ENCODE peak calls at places on chromosomes 12 and 14, in eight cellular contexts. One of them, this sample, is unnamed.

GRCh38 chr12:68317047-68317667 is 15.0 kb downstream of the MDM1 start:
- DNase-seq in CD4-positive, CD25-positive, alpha-beta regulatory T cell: peak; percentile 75
- DNase-seq in neural progenitor cell: peak; percentile 66
- DNase-seq in GM06990: no peak
- DNase-seq in NT2/D1: peak; percentile 23
- DNase-seq in testis: peak; percentile 51
- DNase-seq in MM.1S: peak; percentile 57
- DNase-seq in bronchial epithelial cell: peak; percentile 54
- DNase-seq in this sample: no peak

GRCh38 chr12:96172981-96173380 is 21.2 kb upstream of the ELK3 start:
- DNase-seq in CD4-positive, CD25-positive, alpha-beta regulatory T cell: no peak
- DNase-seq in neural progenitor cell: no peak
- DNase-seq in GM06990: no peak
- DNase-seq in NT2/D1: no peak
- DNase-seq in testis: no peak
- DNase-seq in MM.1S: no peak
- DNase-seq in bronchial epithelial cell: no peak
- DNase-seq in this sample: peak; percentile 1

GRCh38 chr12:2541805-2542204 is 253.0 kb upstream of the FKBP4 start:
- DNase-seq in CD4-positive, CD25-positive, alpha-beta regulatory T cell: no peak
- DNase-seq in neural progenitor cell: no peak
- DNase-seq in GM06990: no peak
- DNase-seq in NT2/D1: no peak
- DNase-seq in testis: no peak
- DNase-seq in MM.1S: no peak
- DNase-seq in bronchial epithelial cell: no peak
- DNase-seq in this sample: no peak

GRCh38 chr12:54012631-54013398 is 4.0 kb downstream of the HOXC8 start:
- DNase-seq in CD4-positive, CD25-positive, alpha-beta regulatory T cell: no peak
- DNase-seq in neural progenitor cell: no peak
- DNase-seq in GM06990: no peak
- DNase-seq in NT2/D1: no peak
- DNase-seq in testis: no peak
- DNase-seq in MM.1S: no peak
- DNase-seq in bronchial epithelial cell: no peak
- DNase-seq in this sample: no peak

GRCh38 chr14:66601932-66602578 is 94.1 kb downstream of the GPHN start:
- DNase-seq in CD4-positive, CD25-positive, alpha-beta regulatory T cell: no peak
- DNase-seq in neural progenitor cell: no peak
- DNase-seq in GM06990: peak; percentile 36
- DNase-seq in NT2/D1: no peak
- DNase-seq in testis: no peak
- DNase-seq in MM.1S: no peak
- DNase-seq in bronchial epithelial cell: peak; percentile 24
- DNase-seq in this sample: no peak

GRCh38 chr14:33762462-33762861 is 188.4 kb downstream of the EGLN3 start:
- DNase-seq in CD4-positive, CD25-positive, alpha-beta regulatory T cell: no peak
- DNase-seq in neural progenitor cell: no peak
- DNase-seq in GM06990: no peak
- DNase-seq in NT2/D1: no peak
- DNase-seq in testis: no peak
- DNase-seq in MM.1S: no peak
- DNase-seq in bronchial epithelial cell: no peak
- DNase-seq in this sample: no peak

GRCh38 chr12:10392394-10392930 is 2.6 kb upstream of the KLRK1 start:
- DNase-seq in CD4-positive, CD25-positive, alpha-beta regulatory T cell: no peak
- DNase-seq in neural progenitor cell: no peak
- DNase-seq in GM06990: peak; percentile 52
- DNase-seq in NT2/D1: no peak
- DNase-seq in testis: no peak
- DNase-seq in MM.1S: peak; percentile 27
- DNase-seq in bronchial epithelial cell: peak; percentile 94
- DNase-seq in this sample: no peak

GRCh38 chr14:97077253-97077653 is 280.1 kb downstream of the VRK1 start:
- DNase-seq in CD4-positive, CD25-positive, alpha-beta regulatory T cell: peak; percentile 4
- DNase-seq in neural progenitor cell: peak; percentile 53
- DNase-seq in GM06990: peak; percentile 24
- DNase-seq in NT2/D1: no peak
- DNase-seq in testis: peak; percentile 31
- DNase-seq in MM.1S: no peak
- DNase-seq in bronchial epithelial cell: peak; percentile 86
- DNase-seq in this sample: no peak

GRCh38 chr14:23160924-23161522 is 22.4 kb downstream of the SLC7A8 start:
- DNase-seq in CD4-positive, CD25-positive, alpha-beta regulatory T cell: no peak
- DNase-seq in neural progenitor cell: peak; percentile 65
- DNase-seq in GM06990: no peak
- DNase-seq in NT2/D1: peak; percentile 72
- DNase-seq in testis: peak; percentile 62
- DNase-seq in MM.1S: no peak
- DNase-seq in bronchial epithelial cell: peak; percentile 91
- DNase-seq in this sample: peak; percentile 90

GRCh38 chr12:24045816-24046257 is 96.4 kb upstream of the SOX5 start:
- DNase-seq in CD4-positive, CD25-positive, alpha-beta regulatory T cell: no peak
- DNase-seq in neural progenitor cell: no peak
- DNase-seq in GM06990: no peak
- DNase-seq in NT2/D1: no peak
- DNase-seq in testis: no peak
- DNase-seq in MM.1S: peak; percentile 31
- DNase-seq in bronchial epithelial cell: no peak
- DNase-seq in this sample: no peak

GRCh38 chr12:8549381-8549780 is 8.7 kb upstream of the CLEC4E start:
- DNase-seq in CD4-positive, CD25-positive, alpha-beta regulatory T cell: no peak
- DNase-seq in neural progenitor cell: no peak
- DNase-seq in GM06990: no peak
- DNase-seq in NT2/D1: no peak
- DNase-seq in testis: no peak
- DNase-seq in MM.1S: no peak
- DNase-seq in bronchial epithelial cell: no peak
- DNase-seq in this sample: no peak

GRCh38 chr12:113462880-113463745 is 8.6 kb downstream of the LHX5 start:
- DNase-seq in CD4-positive, CD25-positive, alpha-beta regulatory T cell: no peak
- DNase-seq in neural progenitor cell: peak; percentile 71
- DNase-seq in GM06990: no peak
- DNase-seq in NT2/D1: no peak
- DNase-seq in testis: no peak
- DNase-seq in MM.1S: no peak
- DNase-seq in bronchial epithelial cell: no peak
- DNase-seq in this sample: peak; percentile 75

GRCh38 chr12:87112946-87113345 is 856.8 kb upstream of the MGAT4C start:
- DNase-seq in CD4-positive, CD25-positive, alpha-beta regulatory T cell: no peak
- DNase-seq in neural progenitor cell: no peak
- DNase-seq in GM06990: no peak
- DNase-seq in NT2/D1: no peak
- DNase-seq in testis: no peak
- DNase-seq in MM.1S: no peak
- DNase-seq in bronchial epithelial cell: peak; percentile 80
- DNase-seq in this sample: no peak

GRCh38 chr14:90758959-90759358 is 57.3 kb downstream of the TTC7B start:
- DNase-seq in CD4-positive, CD25-positive, alpha-beta regulatory T cell: peak; percentile 40
- DNase-seq in neural progenitor cell: no peak
- DNase-seq in GM06990: no peak
- DNase-seq in NT2/D1: no peak
- DNase-seq in testis: peak; percentile 67
- DNase-seq in MM.1S: no peak
- DNase-seq in bronchial epithelial cell: no peak
- DNase-seq in this sample: peak; percentile 27

GRCh38 chr12:53181935-53182334 is 1.2 kb upstream of the CSAD start:
- DNase-seq in CD4-positive, CD25-positive, alpha-beta regulatory T cell: no peak
- DNase-seq in neural progenitor cell: no peak
- DNase-seq in GM06990: no peak
- DNase-seq in NT2/D1: no peak
- DNase-seq in testis: no peak
- DNase-seq in MM.1S: no peak
- DNase-seq in bronchial epithelial cell: no peak
- DNase-seq in this sample: no peak

GRCh38 chr14:94689218-94689984 is 77.2 kb downstream of the SERPINA3 start:
- DNase-seq in CD4-positive, CD25-positive, alpha-beta regulatory T cell: peak; percentile 23
- DNase-seq in neural progenitor cell: peak; percentile 86
- DNase-seq in GM06990: peak; percentile 48
- DNase-seq in NT2/D1: peak; percentile 30
- DNase-seq in testis: peak; percentile 82
- DNase-seq in MM.1S: peak; percentile 23
- DNase-seq in bronchial epithelial cell: peak; percentile 4
- DNase-seq in this sample: peak; percentile 97

GRCh38 chr14:103748539-103748867 is 32.9 kb downstream of the ZFYVE21 start:
- DNase-seq in CD4-positive, CD25-positive, alpha-beta regulatory T cell: peak; percentile 80
- DNase-seq in neural progenitor cell: no peak
- DNase-seq in GM06990: no peak
- DNase-seq in NT2/D1: no peak
- DNase-seq in testis: no peak
- DNase-seq in MM.1S: peak; percentile 76
- DNase-seq in bronchial epithelial cell: no peak
- DNase-seq in this sample: no peak

DNA sequence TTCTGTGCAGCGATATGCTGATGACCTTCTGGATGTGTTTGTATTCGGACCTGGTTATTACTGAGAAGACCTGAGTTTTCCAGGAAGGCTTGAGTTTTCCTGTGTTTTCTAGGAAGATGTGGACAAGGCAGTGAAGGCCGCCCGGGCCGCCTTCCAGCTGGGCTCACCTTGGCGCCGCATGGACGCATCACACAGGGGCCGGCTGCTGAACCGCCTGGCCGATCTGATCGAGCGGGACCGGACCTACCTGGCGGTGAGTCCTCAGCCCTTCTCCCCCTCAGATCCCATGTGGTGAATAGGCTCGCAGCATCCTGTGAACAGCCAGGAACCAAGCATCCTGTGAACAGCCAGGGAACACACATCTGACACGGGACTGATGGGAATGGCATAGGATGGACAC is 16.3 kb downstream of the ALDH2 start:
- DNase-seq in CD4-positive, CD25-positive, alpha-beta regulatory T cell: no peak
- DNase-seq in neural progenitor cell: no peak
- DNase-seq in GM06990: no peak
- DNase-seq in NT2/D1: no peak
- DNase-seq in testis: no peak
- DNase-seq in MM.1S: no peak
- DNase-seq in bronchial epithelial cell: no peak
- DNase-seq in this sample: no peak
- H3K36me3 ChIP-seq in CD4-positive, CD25-positive, alpha-beta regulatory T cell: no peaks in the 10 kb centered on the region
- H3K36me3 ChIP-seq in neural progenitor cell: peaks cover 8% of the 10 kb centered on the region
- H3K36me3 ChIP-seq in GM06990: no peaks in the 10 kb centered on the region
- H3K36me3 ChIP-seq in NT2/D1: peaks cover 66% of the 10 kb centered on the region
- H3K36me3 ChIP-seq in testis: no peaks in the 10 kb centered on the region
- H3K36me3 ChIP-seq in MM.1S: no peaks in the 10 kb centered on the region
- H3K36me3 ChIP-seq in bronchial epithelial cell: peaks cover 34% of the 10 kb centered on the region
- H3K36me3 ChIP-seq in this sample: peaks cover 11% of the 10 kb centered on the region

DNA sequence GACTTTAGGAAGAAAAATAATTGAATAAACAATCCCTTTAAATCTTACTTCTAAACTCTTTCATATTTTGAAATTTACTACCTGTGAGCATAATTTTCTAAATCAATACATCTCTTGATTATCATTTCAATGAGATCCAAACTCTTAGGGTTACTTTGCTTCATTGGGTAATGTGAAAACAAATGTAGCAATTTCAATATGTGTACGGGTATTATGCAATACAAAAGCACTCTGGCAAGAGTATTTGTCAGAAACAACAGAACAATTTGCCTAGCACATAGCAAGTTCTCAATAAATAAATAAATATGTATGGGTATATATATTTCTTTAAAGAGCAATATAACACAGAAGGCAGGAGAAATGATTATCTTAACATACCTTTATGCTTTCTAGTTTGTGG is 77.1 kb downstream of the PLEKHG7 start:
- DNase-seq in CD4-positive, CD25-positive, alpha-beta regulatory T cell: no peak
- DNase-seq in neural progenitor cell: no peak
- DNase-seq in GM06990: no peak
- DNase-seq in NT2/D1: no peak
- DNase-seq in testis: no peak
- DNase-seq in MM.1S: no peak
- DNase-seq in bronchial epithelial cell: no peak
- DNase-seq in this sample: no peak
- H3K36me3 ChIP-seq in CD4-positive, CD25-positive, alpha-beta regulatory T cell: peaks cover 41% of the 10 kb centered on the region
- H3K36me3 ChIP-seq in neural progenitor cell: no peaks in the 10 kb centered on the region
- H3K36me3 ChIP-seq in GM06990: no peaks in the 10 kb centered on the region
- H3K36me3 ChIP-seq in NT2/D1: peaks cover 34% of the 10 kb centered on the region
- H3K36me3 ChIP-seq in testis: no peaks in the 10 kb centered on the region
- H3K36me3 ChIP-seq in MM.1S: peaks cover 3% of the 10 kb centered on the region
- H3K36me3 ChIP-seq in bronchial epithelial cell: peaks cover 10% of the 10 kb centered on the region
- H3K36me3 ChIP-seq in this sample: peaks cover 1% of the 10 kb centered on the region

GRCh38 chr12:11712491-11712890 is 63.0 kb downstream of the ETV6 start:
- DNase-seq in CD4-positive, CD25-positive, alpha-beta regulatory T cell: no peak
- DNase-seq in neural progenitor cell: no peak
- DNase-seq in GM06990: no peak
- DNase-seq in NT2/D1: no peak
- DNase-seq in testis: no peak
- DNase-seq in MM.1S: no peak
- DNase-seq in bronchial epithelial cell: no peak
- DNase-seq in this sample: no peak

GRCh38 chr12:11710906-11711305 is 61.4 kb downstream of the ETV6 start:
- DNase-seq in CD4-positive, CD25-positive, alpha-beta regulatory T cell: no peak
- DNase-seq in neural progenitor cell: no peak
- DNase-seq in GM06990: no peak
- DNase-seq in NT2/D1: no peak
- DNase-seq in testis: no peak
- DNase-seq in MM.1S: no peak
- DNase-seq in bronchial epithelial cell: no peak
- DNase-seq in this sample: no peak

GRCh38 chr12:11710431-11710830 is 61.0 kb downstream of the ETV6 start:
- DNase-seq in CD4-positive, CD25-positive, alpha-beta regulatory T cell: no peak
- DNase-seq in neural progenitor cell: no peak
- DNase-seq in GM06990: no peak
- DNase-seq in NT2/D1: no peak
- DNase-seq in testis: no peak
- DNase-seq in MM.1S: no peak
- DNase-seq in bronchial epithelial cell: no peak
- DNase-seq in this sample: no peak

GRCh38 chr12:11713202-11713601 is 63.7 kb downstream of the ETV6 start:
- DNase-seq in CD4-positive, CD25-positive, alpha-beta regulatory T cell: no peak
- DNase-seq in neural progenitor cell: no peak
- DNase-seq in GM06990: no peak
- DNase-seq in NT2/D1: no peak
- DNase-seq in testis: no peak
- DNase-seq in MM.1S: no peak
- DNase-seq in bronchial epithelial cell: no peak
- DNase-seq in this sample: no peak

GRCh38 chr12:11711675-11712327 is 62.3 kb downstream of the ETV6 start:
- DNase-seq in CD4-positive, CD25-positive, alpha-beta regulatory T cell: no peak
- DNase-seq in neural progenitor cell: no peak
- DNase-seq in GM06990: no peak
- DNase-seq in NT2/D1: no peak
- DNase-seq in testis: no peak
- DNase-seq in MM.1S: no peak
- DNase-seq in bronchial epithelial cell: no peak
- DNase-seq in this sample: no peak
- H3K36me3 ChIP-seq in CD4-positive, CD25-positive, alpha-beta regulatory T cell: no peaks in the 10 kb centered on the region
- H3K36me3 ChIP-seq in neural progenitor cell: no peaks in the 10 kb centered on the region
- H3K36me3 ChIP-seq in GM06990: peaks cover 8% of the 10 kb centered on the region
- H3K36me3 ChIP-seq in NT2/D1: peaks cover 3% of the 10 kb centered on the region
- H3K36me3 ChIP-seq in testis: no peaks in the 10 kb centered on the region
- H3K36me3 ChIP-seq in MM.1S: no peaks in the 10 kb centered on the region
- H3K36me3 ChIP-seq in bronchial epithelial cell: peaks cover 2% of the 10 kb centered on the region
- H3K36me3 ChIP-seq in this sample: no peaks in the 10 kb centered on the region

DNA sequence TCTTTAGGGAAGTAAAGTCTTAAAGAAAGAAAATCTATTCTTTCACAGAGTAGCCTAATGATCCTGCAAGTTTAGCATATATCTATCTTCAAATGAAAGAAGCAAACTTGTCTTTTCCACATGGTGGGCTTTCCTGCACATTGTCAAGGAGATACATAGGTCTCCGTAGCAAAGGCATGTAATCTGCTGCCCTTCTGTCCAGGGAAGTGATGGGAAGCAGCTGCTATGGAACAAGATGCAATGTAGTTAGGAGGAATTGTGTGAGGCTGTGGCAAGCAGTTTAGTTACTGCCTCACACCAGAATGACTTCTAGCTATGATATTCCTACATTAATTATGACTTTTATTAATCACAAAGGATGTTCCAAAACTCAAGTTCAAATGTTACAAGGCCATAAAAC is 174.4 kb downstream of the PDZRN4 start:
- DNase-seq in CD4-positive, CD25-positive, alpha-beta regulatory T cell: no peak
- DNase-seq in neural progenitor cell: no peak
- DNase-seq in GM06990: no peak
- DNase-seq in NT2/D1: no peak
- DNase-seq in testis: no peak
- DNase-seq in MM.1S: no peak
- DNase-seq in bronchial epithelial cell: no peak
- DNase-seq in this sample: no peak
- H3K36me3 ChIP-seq in CD4-positive, CD25-positive, alpha-beta regulatory T cell: no peaks in the 10 kb centered on the region
- H3K36me3 ChIP-seq in neural progenitor cell: no peaks in the 10 kb centered on the region
- H3K36me3 ChIP-seq in GM06990: no peaks in the 10 kb centered on the region
- H3K36me3 ChIP-seq in NT2/D1: no peaks in the 10 kb centered on the region
- H3K36me3 ChIP-seq in testis: no peaks in the 10 kb centered on the region
- H3K36me3 ChIP-seq in MM.1S: no peaks in the 10 kb centered on the region
- H3K36me3 ChIP-seq in bronchial epithelial cell: no peaks in the 10 kb centered on the region
- H3K36me3 ChIP-seq in this sample: no peaks in the 10 kb centered on the region